ENCODE peak calls at places on chromosome 17, in seven cellular contexts. G is Peyer's patch, D is foreskin fibroblast, J is heart right ventricle, Q is vagina, V is thoracic aorta, Y is psoas muscle. U is an unnamed sample.

GRCh38 chr17:67582632-67583230 is 135.0 kb upstream of the NOL11 start:
- DNase-seq in G (peak), D (no peak), J (no peak), Q (no peak), V (no peak), Y (no peak), U (peak)

GRCh38 chr17:3697157-3697515 is 1.2 kb upstream of the P2RX5 start:
- DNase-seq in G (no peak), D (no peak), J (no peak), Q (no peak), V (no peak), Y (peak), U (no peak)

GRCh38 chr17:34797724-34798123 is 163.5 kb downstream of the CCT6B start:
- DNase-seq in G (no peak), D (no peak), J (no peak), Q (no peak), V (no peak), Y (no peak), U (peak)

GRCh38 chr17:72672729-72673128 is 419.8 kb downstream of the SLC39A11 start:
- DNase-seq in G (no peak), D (no peak), J (no peak), Q (no peak), V (no peak), Y (no peak), U (no peak)

GRCh38 chr17:65547253-65547670 is 14.2 kb downstream of the AXIN2 start:
- DNase-seq in G (peak), D (no peak), J (peak), Q (no peak), V (no peak), Y (peak), U (no peak)

GRCh38 chr17:48054238-48055185 is 6.4 kb downstream of the NFE2L1 start:
- DNase-seq in G (no peak), D (peak), J (peak), Q (no peak), V (no peak), Y (peak), U (peak)

GRCh38 chr17:61393904-61394629 is 5.6 kb upstream of the TBX2 start:
- DNase-seq in G (no peak), D (peak), J (no peak), Q (no peak), V (no peak), Y (peak), U (no peak)

GRCh38 chr17:44331249-44331760 is 6.7 kb upstream of the SLC25A39 start:
- DNase-seq in G (peak), D (no peak), J (peak), Q (no peak), V (no peak), Y (peak), U (peak)

GRCh38 chr17:65013613-65014391 is 42.7 kb downstream of the GNA13 start:
- DNase-seq in G (no peak), D (peak), J (no peak), Q (no peak), V (no peak), Y (no peak), U (peak)

GRCh38 chr17:40480501-40481003 is 20.9 kb downstream of the TNS4 start:
- DNase-seq in G (peak), D (no peak), J (no peak), Q (no peak), V (no peak), Y (no peak), U (peak)

GRCh38 chr17:76273923-76274558 is 8.9 kb downstream of the UBALD2 start:
- DNase-seq in G (no peak), D (no peak), J (no peak), Q (no peak), V (no peak), Y (no peak), U (no peak)

DNA sequence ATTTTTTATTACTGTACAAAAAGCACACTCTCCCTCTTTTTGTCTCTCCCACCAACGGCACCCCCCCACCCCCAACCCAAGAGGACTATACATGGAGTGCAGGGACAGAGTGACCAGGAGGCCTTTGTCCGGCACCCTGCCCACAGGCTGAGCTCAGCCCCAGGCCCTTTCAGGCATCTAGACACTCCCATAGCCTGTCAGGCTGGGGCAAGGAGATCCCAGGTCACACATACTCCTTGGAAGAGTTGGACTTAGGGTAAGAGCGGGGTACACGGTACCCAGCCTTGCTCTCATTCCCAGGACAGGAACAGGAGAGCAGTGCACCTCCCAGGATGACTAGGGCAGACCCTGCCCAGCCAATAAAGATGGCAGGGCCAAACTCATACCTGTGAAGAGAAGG is 2.1 kb downstream of the CLDN7 start:
- DNase-seq in G (no peak), D (no peak), J (no peak), Q (no peak), V (no peak), Y (no peak), U (no peak)
- H3K4me3 ChIP-seq in G (peak), D (no peak), J (no peak), Q (peak), V (no peak), Y (no peak), U (no peak)

GRCh38 chr17:30475206-30475605 is 2.0 kb upstream of the GOSR1 start:
- DNase-seq in G (no peak), D (no peak), J (no peak), Q (no peak), V (no peak), Y (no peak), U (no peak)

GRCh38 chr17:30476726-30477082 is 504 bp upstream of the GOSR1 start:
- DNase-seq in G (no peak), D (peak), J (no peak), Q (no peak), V (no peak), Y (no peak), U (peak)

GRCh38 chr17:30477758-30478115 is 529 bp downstream of the GOSR1 start:
- DNase-seq in G (no peak), D (peak), J (no peak), Q (no peak), V (no peak), Y (no peak), U (peak)

GRCh38 chr17:30472238-30472890 is 4.8 kb upstream of the GOSR1 start:
- DNase-seq in G (no peak), D (no peak), J (no peak), Q (no peak), V (no peak), Y (no peak), U (peak)

DNA sequence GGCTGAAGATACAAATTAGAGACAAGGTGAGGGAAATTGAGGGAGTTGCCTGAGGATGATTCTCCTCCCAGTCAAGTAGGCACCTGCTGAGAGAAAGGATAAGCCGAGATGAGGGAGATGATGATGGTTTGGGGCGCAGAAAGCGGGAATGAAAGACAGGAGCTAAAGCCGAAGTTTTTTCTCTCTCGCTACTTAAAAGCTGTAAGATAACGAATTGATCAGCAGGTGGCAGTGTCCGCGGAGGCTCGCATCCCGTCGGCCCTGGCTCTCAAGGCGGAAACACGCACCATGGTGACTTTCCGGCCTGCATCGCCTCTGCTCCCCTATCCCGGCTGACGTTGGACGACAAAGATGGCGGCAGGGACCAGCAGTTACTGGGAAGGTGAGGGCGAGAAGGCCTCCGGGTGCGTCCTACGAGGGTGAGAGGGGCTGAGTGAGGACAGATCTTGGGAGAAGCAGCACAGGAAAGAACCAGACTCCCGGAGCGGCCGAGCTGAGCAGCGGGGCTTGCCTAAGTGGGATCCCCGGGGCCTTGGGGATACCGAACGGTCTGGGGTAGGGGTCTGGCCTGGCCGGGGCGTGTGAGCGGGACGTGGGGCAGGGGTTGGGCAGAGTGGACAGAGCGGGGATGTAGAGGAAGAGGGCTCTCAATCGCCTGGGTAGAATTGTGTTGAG is at the start of gene GOSR1:
- DNase-seq in G (peak), D (peak), J (peak), Q (no peak), V (peak), Y (peak), U (peak)
- TF ChIP-seq CTCF in G (peak), D (peak), J (peak), Q (peak), V (peak), Y (peak), U (peak)

GRCh38 chr17:31493656-31494155 is 102.2 kb downstream of the RAB11FIP4 start:
- DNase-seq in G (no peak), D (no peak), J (no peak), Q (no peak), V (no peak), Y (peak), U (no peak)
- H3K4me3 ChIP-seq in G (peak), D (no peak), J (peak), Q (no peak), V (no peak), Y (no peak), U (no peak)

DNA sequence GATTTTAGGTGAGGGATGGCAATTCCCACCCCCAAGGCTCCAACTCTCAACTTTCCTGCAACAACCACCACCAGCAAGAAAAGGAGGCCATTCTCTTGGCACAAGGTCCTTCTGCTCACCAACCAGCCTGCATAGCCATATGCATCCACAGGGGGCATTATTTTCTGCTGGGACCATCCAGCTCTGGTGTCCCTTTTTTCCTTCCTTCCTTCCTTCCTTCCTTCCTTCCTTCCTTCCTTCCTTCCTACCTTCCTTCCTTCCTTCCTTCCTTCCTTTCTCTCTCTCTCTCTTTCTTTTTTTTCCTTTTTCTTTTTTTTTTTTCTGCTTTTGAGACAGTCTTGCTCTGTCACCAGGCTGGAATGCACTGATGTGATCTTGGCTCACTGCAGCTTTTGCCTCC is 21.1 kb upstream of the COX10 start:
- DNase-seq in G (no peak), D (no peak), J (no peak), Q (no peak), V (no peak), Y (no peak), U (no peak)
- TF ChIP-seq CTCF in G (no peak), D (no peak), J (no peak), Q (no peak), V (no peak), Y (peak), U (peak)

GRCh38 chr17:1180958-1181768 is 1.4 kb upstream of the ABR start:
- DNase-seq in G (no peak), D (no peak), J (no peak), Q (no peak), V (no peak), Y (no peak), U (no peak)

GRCh38 chr17:1179635-1180433 is at the start of gene ABR:
- DNase-seq in G (peak), D (no peak), J (peak), Q (no peak), V (no peak), Y (peak), U (peak)

GRCh38 chr17:1182831-1183578 is 3.2 kb upstream of the ABR start:
- DNase-seq in G (no peak), D (no peak), J (no peak), Q (no peak), V (no peak), Y (no peak), U (no peak)

GRCh38 chr17:1180434-1180742 is 607 bp upstream of the ABR start:
- DNase-seq in G (no peak), D (no peak), J (no peak), Q (no peak), V (no peak), Y (no peak), U (no peak)

GRCh38 chr17:1181769-1182137 is 2.0 kb upstream of the ABR start:
- DNase-seq in G (no peak), D (no peak), J (no peak), Q (no peak), V (no peak), Y (no peak), U (peak)
- H3K4me3 ChIP-seq in G (no peak), D (no peak), J (no peak), Q (no peak), V (no peak), Y (no peak), U (no peak)

GRCh38 chr17:57186231-57187019 is 69.9 kb upstream of the MSI2 start:
- DNase-seq in G (no peak), D (no peak), J (no peak), Q (no peak), V (no peak), Y (no peak), U (no peak)
- TF ChIP-seq CTCF in G (no peak), D (no peak), J (no peak), Q (no peak), V (no peak), Y (no peak), U (no peak)

GRCh38 chr17:32323784-32324590 is 18.0 kb downstream of the C17orf75 start:
- DNase-seq in G (no peak), D (no peak), J (no peak), Q (no peak), V (no peak), Y (no peak), U (no peak)
- H3K4me3 ChIP-seq in G (peak), D (peak), J (peak), Q (peak), V (peak), Y (peak), U (no peak)

GRCh38 chr17:27568811-27569210 is 62.2 kb upstream of the LGALS9 start:
- DNase-seq in G (no peak), D (no peak), J (no peak), Q (no peak), V (no peak), Y (peak), U (no peak)

GRCh38 chr17:27568216-27568615 is 62.8 kb upstream of the LGALS9 start:
- DNase-seq in G (no peak), D (no peak), J (no peak), Q (no peak), V (no peak), Y (peak), U (no peak)

GRCh38 chr17:27570578-27570914 is 60.4 kb upstream of the LGALS9 start:
- DNase-seq in G (no peak), D (no peak), J (no peak), Q (no peak), V (no peak), Y (peak), U (no peak)

GRCh38 chr17:27569884-27570577 is 61.0 kb upstream of the LGALS9 start:
- DNase-seq in G (no peak), D (no peak), J (no peak), Q (no peak), V (no peak), Y (peak), U (no peak)

DNA sequence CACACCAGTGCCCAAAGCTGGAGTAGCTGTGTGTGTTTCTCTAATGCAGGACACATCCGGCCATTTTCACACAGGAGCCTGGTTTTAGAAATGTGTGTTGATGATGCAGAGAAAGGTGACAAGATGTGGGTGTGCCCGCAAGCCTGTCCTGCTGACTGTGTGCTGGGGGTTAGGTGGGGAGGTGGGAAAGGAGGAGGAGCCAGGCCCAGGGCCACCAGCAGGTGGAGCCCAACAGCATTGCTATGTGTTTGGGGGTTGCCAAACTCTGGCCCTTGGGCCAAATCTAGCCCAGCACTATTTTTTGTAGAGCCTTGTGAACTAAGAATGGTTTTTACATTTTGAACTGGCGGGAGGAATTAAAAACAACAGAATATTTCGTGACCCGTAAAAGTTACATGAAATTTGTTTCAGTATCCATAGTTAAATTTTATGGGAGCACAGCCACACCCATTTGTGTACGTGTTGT is 61.7 kb upstream of the LGALS9 start:
- DNase-seq in G (no peak), D (no peak), J (no peak), Q (no peak), V (no peak), Y (peak), U (no peak)
- TF ChIP-seq CTCF in G (no peak), D (peak), J (no peak), Q (no peak), V (no peak), Y (peak), U (peak)

U was measured in fibroblast of pulmonary artery.